ENCODE peak calls at places on chromosomes 7 and 10, in ten cellular contexts. G is left lobe of liver; D is fibroblast of mammary gland; X is type B pancreatic cell; F is HS-5; M is CD4-positive, alpha-beta memory T cell; O is M059J; L is activated T-cell treated with anti-CD3 and anti-CD28 coated beads, Interleukin-2, amount 50 U/mL, for 1 hour; R is activated effector memory CD4-positive, alpha-beta T cell treated with anti-CD3 and anti-CD28 coated beads, Interleukin-2, amount 50 U/mL, for 16 hours; P is frontal cortex. V is an unnamed sample.

GRCh38 chr7:157189405-157189804 is 50.7 kb downstream of the UBE3C start:
- DNase-seq in R (no peak), P (no peak), O (no peak), G (no peak), X (no peak), L (no peak), D (no peak), F (no peak), M (no peak), V (no peak)

GRCh38 chr7:68472688-68473087 is 1125.6 kb upstream of the AUTS2 start:
- DNase-seq in L (no peak), R (no peak), D (no peak), P (no peak), X (no peak), F (no peak), O (no peak), G (no peak), M (no peak), V (no peak)

GRCh38 chr7:150351587-150352194 is 10.3 kb upstream of the RARRES2 start:
- DNase-seq in F (no peak), L (peak; percentile 8), P (no peak), D (no peak), M (no peak), R (no peak), O (no peak), G (no peak), X (no peak), V (no peak)

GRCh38 chr10:118259288-118259906 is 82.7 kb downstream of the FAM204A start:
- DNase-seq in G (no peak), M (peak; percentile 4), F (no peak), R (peak; percentile 69), X (no peak), D (peak; percentile 42), L (no peak), O (peak; percentile 12), P (no peak), V (peak; percentile 2)

GRCh38 chr7:101205901-101206664 is 5.2 kb upstream of the MOGAT3 start:
- DNase-seq in G (no peak), O (no peak), L (no peak), P (no peak), F (no peak), R (no peak), M (no peak), X (no peak), D (no peak), V (no peak)

GRCh38 chr7:29045258-29046095 is 87.3 kb upstream of the TRIL start:
- DNase-seq in F (no peak), O (no peak), D (no peak), L (no peak), X (no peak), P (no peak), M (no peak), R (no peak), G (no peak), V (no peak)

GRCh38 chr7:29084832-29085231 is 61.5 kb downstream of the CPVL start:
- DNase-seq in F (no peak), G (no peak), P (no peak), L (no peak), X (no peak), R (no peak), O (no peak), D (no peak), M (no peak), V (no peak)

GRCh38 chr7:96952974-96953391 is 52.4 kb upstream of the DLX6 start:
- DNase-seq in F (peak; percentile 59), P (no peak), D (peak; percentile 28), G (no peak), L (no peak), R (no peak), M (no peak), X (no peak), O (peak; percentile 76), V (no peak)

GRCh38 chr7:32001948-32002347 is 68.3 kb downstream of the PDE1C start:
- DNase-seq in X (no peak), R (no peak), P (no peak), G (no peak), D (no peak), F (no peak), L (no peak), M (no peak), O (no peak), V (no peak)

GRCh38 chr7:117993377-117994003 is 120.2 kb upstream of the CTTNBP2 start:
- DNase-seq in F (no peak), L (no peak), R (no peak), D (peak; percentile 30), G (no peak), P (no peak), O (peak; percentile 36), X (no peak), M (no peak), V (no peak)

GRCh38 chr10:102578782-102579181 is 65.5 kb upstream of the TRIM8 start:
- DNase-seq in O (no peak), L (no peak), X (no peak), D (no peak), R (no peak), G (no peak), P (no peak), F (no peak), M (no peak), V (no peak)

GRCh38 chr7:22668971-22669401 is 58.0 kb upstream of the IL6 start:
- DNase-seq in P (no peak), G (no peak), M (no peak), L (no peak), O (peak; percentile 72), R (no peak), F (no peak), X (no peak), D (no peak), V (no peak)

GRCh38 chr7:75054744-75055527 is 18.7 kb downstream of the RCC1L start:
- DNase-seq in O (peak; percentile 97), G (no peak), X (no peak), F (peak; percentile 10), D (peak; percentile 91), P (peak; percentile 54), M (no peak), R (no peak), L (no peak), V (no peak)

GRCh38 chr7:129612112-129613015 is 844 bp downstream of the NRF1 start:
- DNase-seq in L (no peak), D (peak; percentile 64), P (no peak), M (peak; percentile 39), F (no peak), G (peak; percentile 65), X (no peak), R (peak; percentile 80), O (peak; percentile 46), V (no peak)

GRCh38 chr7:18770154-18770807 is 274.7 kb downstream of the HDAC9 start:
- DNase-seq in D (peak; percentile 91), M (no peak), X (no peak), G (no peak), R (no peak), F (peak; percentile 74), O (peak; percentile 89), L (no peak), P (no peak), V (no peak)

GRCh38 chr10:95236068-95236903 is 42.2 kb downstream of the ACSM6 start:
- DNase-seq in X (no peak), D (peak; percentile 79), O (peak; percentile 89), P (no peak), L (no peak), M (no peak), R (no peak), G (no peak), F (peak; percentile 68), V (no peak)

GRCh38 chr10:25713894-25714240 is 220.2 kb upstream of the MYO3A start:
- DNase-seq in L (no peak), G (no peak), M (no peak), D (no peak), R (no peak), F (no peak), O (no peak), X (no peak), P (no peak), V (no peak)

GRCh38 chr10:48671914-48672595 is 12.6 kb upstream of the WDFY4 start:
- DNase-seq in R (no peak), O (no peak), L (no peak), X (no peak), D (no peak), F (no peak), G (no peak), P (no peak), M (no peak), V (no peak)

GRCh38 chr7:71477441-71477840 is 345.5 kb downstream of the GALNT17 start:
- DNase-seq in G (no peak), L (no peak), P (no peak), D (no peak), F (no peak), M (no peak), X (no peak), R (no peak), O (no peak), V (no peak)

GRCh38 chr7:158741294-158741666 is 36.7 kb upstream of the NCAPG2 start:
- DNase-seq in F (no peak), X (peak; percentile 44), G (no peak), P (no peak), R (no peak), M (no peak), D (no peak), O (no peak), L (no peak), V (no peak)

GRCh38 chr7:129865093-129865931 is 87.4 kb downstream of the UBE2H start:
- DNase-seq in M (no peak), P (no peak), O (no peak), F (no peak), R (no peak), L (no peak), G (no peak), D (no peak), X (no peak), V (no peak)

GRCh38 chr7:83306487-83306886 is 143.8 kb upstream of the PCLO start:
- DNase-seq in O (no peak), D (no peak), M (no peak), P (no peak), G (no peak), X (no peak), F (no peak), R (no peak), L (no peak), V (no peak)

GRCh38 chr7:108201766-108202165 is 71.6 kb upstream of the LAMB4 start:
- DNase-seq in X (no peak), D (no peak), F (no peak), R (no peak), L (no peak), O (no peak), G (no peak), P (no peak), M (no peak), V (no peak)

GRCh38 chr7:143147070-143147469 is 15.2 kb downstream of the PIP start:
- DNase-seq in O (no peak), P (no peak), M (no peak), L (no peak), X (no peak), D (no peak), G (no peak), F (no peak), R (no peak), V (no peak)

GRCh38 chr10:25068152-25069058 is 52.0 kb downstream of the THNSL1 start:
- DNase-seq in O (peak; percentile 54), M (no peak), R (no peak), G (no peak), F (peak; percentile 52), X (no peak), P (no peak), L (no peak), D (peak; percentile 25), V (no peak)

GRCh38 chr7:16684935-16685334 is 39.0 kb downstream of the BZW2 start:
- DNase-seq in D (no peak), G (no peak), O (peak; percentile 15), X (no peak), F (no peak), R (no peak), L (no peak), M (peak; percentile 8), P (no peak), V (no peak)

GRCh38 chr10:124378817-124379510 is 39.8 kb downstream of the OAT start:
- DNase-seq in L (no peak), P (no peak), M (no peak), X (no peak), D (no peak), R (peak; percentile 31), O (peak; percentile 83), F (no peak), G (no peak), V (no peak)

GRCh38 chr10:128026620-128027281 is 99.5 kb downstream of the MKI67 start:
- DNase-seq in M (no peak), L (no peak), G (no peak), P (no peak), D (no peak), R (peak; percentile 57), X (no peak), F (no peak), O (no peak), V (no peak)